ENCODE peak calls at places on chromosomes 12 and 14, in four cellular contexts. P is Panc1, G is neuronal stem cell, V is uterus. J is an unnamed sample. For H3K9me3 and H3K4me1, the result is how much of the 10 kb centered on the place peaks cover.

GRCh38 chr12:12265035-12265434 is 1.8 kb downstream of the LRP6 start:
- DNase-seq in P (no peak), G (no peak), V (no peak), J (no peak)

GRCh38 chr12:79618848-79619404 is 71.8 kb downstream of the PAWR start:
- DNase-seq in P (no peak), G (no peak), V (no peak), J (no peak)

GRCh38 chr12:57584050-57584449 is 6.9 kb upstream of the PIP4K2C start:
- DNase-seq in P (no peak), G (no peak), V (no peak), J (peak)

GRCh38 chr14:100084591-100084990 is 19.4 kb downstream of the EVL start:
- DNase-seq in P (no peak), G (no peak), V (no peak), J (no peak)

GRCh38 chr12:45381351-45381750 is 165.5 kb downstream of the ANO6 start:
- DNase-seq in P (no peak), G (no peak), V (no peak), J (no peak)

GRCh38 chr14:95490127-95490526 is 26.3 kb downstream of the SYNE3 start:
- DNase-seq in P (no peak), G (no peak), V (no peak), J (no peak)

GRCh38 chr12:62928632-62929031 is 6.3 kb downstream of the PPM1H start:
- DNase-seq in P (no peak), G (no peak), V (no peak), J (no peak)

GRCh38 chr12:98721204-98721702 is 76.2 kb downstream of the APAF1 start:
- DNase-seq in P (no peak), G (no peak), V (no peak), J (no peak)

GRCh38 chr12:64099430-64099829 is 122.7 kb downstream of the KICS2 start:
- DNase-seq in P (no peak), G (no peak), V (peak), J (no peak)

GRCh38 chr12:19895609-19896008 is 456.3 kb downstream of the AEBP2 start:
- DNase-seq in P (no peak), G (no peak), V (no peak), J (no peak)

GRCh38 chr12:27096420-27096819 is 14.0 kb upstream of the C12orf71 start:
- DNase-seq in P (no peak), G (no peak), V (no peak), J (no peak)

GRCh38 chr12:68040450-68041075 is 51.3 kb downstream of the IFNG-AS1 start:
- DNase-seq in P (peak), G (peak), V (peak), J (peak)

GRCh38 chr12:11780521-11781101 is 131.1 kb downstream of the ETV6 start:
- DNase-seq in P (no peak), G (no peak), V (no peak), J (no peak)

GRCh38 chr12:77845831-77846230 is 15.1 kb downstream of the NAV3 start:
- DNase-seq in P (no peak), G (no peak), V (no peak), J (no peak)

GRCh38 chr14:42806909-42807315 is 1200.2 kb downstream of the LRFN5 start:
- DNase-seq in P (no peak), G (no peak), V (no peak), J (no peak)

GRCh38 chr12:81417056-81417455 is 339.2 kb downstream of the ACSS3 start:
- DNase-seq in P (no peak), G (no peak), V (no peak), J (no peak)

GRCh38 chr14:61476737-61477410 is 155.5 kb downstream of the PRKCH start:
- DNase-seq in P (no peak), G (no peak), V (peak), J (no peak)

GRCh38 chr14:102272392-102272791 is 32.6 kb downstream of the MOK start:
- DNase-seq in P (no peak), G (no peak), V (no peak), J (no peak)

GRCh38 chr14:101595887-101596721 is 34.8 kb downstream of the DIO3 start:
- DNase-seq in P (no peak), G (no peak), V (no peak), J (no peak)

GRCh38 chr12:52125499-52125900 is 46.0 kb downstream of the SMIM41 start:
- DNase-seq in P (no peak), G (no peak), V (no peak), J (peak)

GRCh38 chr14:71532790-71533189 is 399.4 kb upstream of the RGS6 start:
- DNase-seq in P (no peak), G (no peak), V (no peak), J (no peak)

GRCh38 chr12:124570810-124571209 is 3.4 kb upstream of the NCOR2 start:
- DNase-seq in P (no peak), G (no peak), V (no peak), J (no peak)

GRCh38 chr12:124577374-124577773 is 10.0 kb upstream of the NCOR2 start:
- DNase-seq in P (no peak), G (no peak), V (no peak), J (no peak)

GRCh38 chr12:124571556-124571955 is 4.1 kb upstream of the NCOR2 start:
- DNase-seq in P (no peak), G (no peak), V (no peak), J (no peak)

GRCh38 chr12:124576061-124576650 is 8.7 kb upstream of the NCOR2 start:
- DNase-seq in P (no peak), G (no peak), V (no peak), J (no peak)

GRCh38 chr12:124573839-124574786 is 6.7 kb upstream of the NCOR2 start:
- DNase-seq in P (no peak), G (no peak), V (no peak), J (no peak)
- H3K27ac ChIP-seq in P (peak), G (no peak), V (no peak), J (no peak)

GRCh38 chr14:89600029-89600428 is 183.0 kb upstream of the FOXN3 start:
- DNase-seq in P (no peak), G (no peak), V (no peak), J (no peak)

GRCh38 chr14:89603938-89604480 is 187.0 kb upstream of the FOXN3 start:
- DNase-seq in P (no peak), G (no peak), V (no peak), J (no peak)

GRCh38 chr14:89598548-89599186 is 181.6 kb upstream of the FOXN3 start:
- DNase-seq in P (no peak), G (no peak), V (no peak), J (no peak)

DNA sequence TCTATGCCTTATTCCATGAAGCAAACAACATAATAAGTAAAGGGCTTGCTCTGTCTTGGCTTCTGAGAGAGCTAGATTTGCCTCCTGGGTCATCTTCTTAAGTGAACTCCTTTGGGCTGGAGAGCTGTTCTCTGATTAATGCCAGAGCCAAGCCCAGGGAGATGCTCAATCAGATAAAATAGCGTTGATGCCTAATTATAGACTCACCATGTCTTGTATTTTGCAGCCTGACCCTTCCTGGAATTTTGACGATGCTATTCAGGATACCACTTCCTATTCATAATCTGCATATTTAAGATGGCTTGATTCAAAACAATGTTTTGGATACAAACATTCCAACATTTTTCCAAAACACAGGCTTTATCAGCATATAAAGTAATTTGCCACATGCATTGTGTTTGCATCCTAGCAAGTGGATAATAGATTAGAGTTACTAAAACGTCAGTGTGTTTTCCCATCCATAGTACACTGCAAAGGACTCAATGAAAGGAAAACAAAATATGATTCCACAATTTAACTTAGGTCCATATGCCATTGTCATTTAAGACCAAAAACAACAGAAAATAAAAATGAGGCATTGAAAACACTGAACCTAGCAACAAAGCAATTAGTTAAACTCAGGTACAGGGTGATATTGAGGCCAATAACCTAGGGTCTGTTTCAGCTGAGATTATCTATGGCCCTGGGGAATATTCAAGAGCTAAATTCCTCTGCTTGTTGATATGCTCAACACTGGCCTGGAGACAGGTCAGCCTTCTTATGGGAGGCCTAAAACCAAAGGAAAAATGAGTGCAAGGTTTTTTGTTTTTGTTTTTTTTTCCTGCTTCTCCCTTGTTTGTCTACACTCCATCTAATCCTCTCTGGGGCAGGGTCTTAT is 184.2 kb upstream of the FOXN3 start:
- DNase-seq in P (no peak), G (no peak), V (no peak), J (no peak)
- H3K9me3 ChIP-seq in P (under half), G (under half), V (under half), J (under half)

GRCh38 chr14:104169765-104170113 is 31.4 kb downstream of the KIF26A start:
- DNase-seq in P (no peak), G (no peak), V (no peak), J (no peak)

GRCh38 chr14:104171029-104171697 is 32.8 kb downstream of the KIF26A start:
- DNase-seq in P (no peak), G (no peak), V (no peak), J (no peak)

GRCh38 chr14:104168603-104169002 is 30.2 kb downstream of the KIF26A start:
- DNase-seq in P (no peak), G (no peak), V (no peak), J (no peak)

GRCh38 chr14:104166698-104167097 is 28.3 kb downstream of the KIF26A start:
- DNase-seq in P (no peak), G (no peak), V (no peak), J (no peak)

GRCh38 chr14:104169005-104169764 is 30.8 kb downstream of the KIF26A start:
- DNase-seq in P (no peak), G (no peak), V (no peak), J (no peak)
- H3K4me1 ChIP-seq in P (under half), G (under half), V (under half), J (under half)

DNA sequence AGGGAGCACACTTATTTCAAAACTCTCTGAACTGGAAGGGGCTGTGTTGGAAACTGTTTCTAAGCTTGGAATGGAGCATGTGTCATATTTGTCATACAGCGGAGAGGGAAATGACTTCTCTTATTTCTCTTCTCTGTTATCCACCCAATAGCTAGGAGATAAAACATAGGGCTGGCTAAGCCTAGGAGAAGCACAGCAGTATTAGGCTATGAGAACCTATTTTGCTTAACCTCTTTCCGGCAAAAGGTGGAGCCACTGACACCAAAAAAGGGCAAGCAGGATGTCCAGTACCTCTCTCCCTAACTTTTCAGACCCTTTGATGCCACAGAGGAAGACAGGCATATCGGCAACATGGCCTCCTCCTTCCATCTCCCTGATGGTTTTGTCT is 148.3 kb downstream of the CRADD start:
- DNase-seq in P (no peak), G (no peak), V (no peak), J (no peak)
- H3K27ac ChIP-seq in P (no peak), G (no peak), V (peak), J (peak)

GRCh38 chr14:83863042-83863441 is 1666.9 kb upstream of the FLRT2 start:
- DNase-seq in P (no peak), G (no peak), V (no peak), J (no peak)
- H3K9me3 ChIP-seq in P (under half), G (under half), V (under half), J (under half)

GRCh38 chr14:22540286-22540685 is 48.7 kb downstream of the DAD1 start:
- DNase-seq in P (no peak), G (no peak), V (no peak), J (no peak)

GRCh38 chr14:22540811-22541360 is 48.1 kb downstream of the DAD1 start:
- DNase-seq in P (no peak), G (no peak), V (no peak), J (no peak)

GRCh38 chr14:22539831-22540230 is 49.2 kb downstream of the DAD1 start:
- DNase-seq in P (no peak), G (no peak), V (no peak), J (no peak)

GRCh38 chr14:22542360-22542759 is 46.7 kb downstream of the DAD1 start:
- DNase-seq in P (no peak), G (no peak), V (no peak), J (no peak)

DNA sequence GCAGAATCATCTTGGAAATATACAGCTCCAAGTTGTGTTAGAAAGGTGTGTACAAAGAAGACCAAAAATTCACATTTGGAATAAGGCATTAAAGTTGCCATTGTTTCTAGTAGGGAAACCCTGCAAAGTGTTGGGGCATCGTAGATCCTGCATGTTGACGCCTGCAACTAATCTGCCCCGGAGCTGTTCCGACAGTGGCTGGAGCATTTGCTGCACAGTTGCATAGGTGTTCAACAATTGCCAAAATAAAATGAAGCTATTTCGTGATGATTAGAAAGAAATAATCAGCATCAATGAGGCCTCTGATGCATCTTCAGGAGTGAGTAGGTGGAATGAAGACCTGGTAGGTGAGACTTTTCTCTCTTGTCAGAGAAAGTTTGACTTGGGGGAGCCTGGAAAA is 47.3 kb downstream of the DAD1 start:
- DNase-seq in P (no peak), G (no peak), V (no peak), J (no peak)
- H3K4me1 ChIP-seq in P (under half), G (under half), V (under half), J (under half)

GRCh38 chr12:122309564-122310121 is 43.3 kb upstream of the VPS33A start:
- DNase-seq in P (no peak), G (no peak), V (no peak), J (no peak)
- H3K27ac ChIP-seq in P (no peak), G (no peak), V (no peak), J (no peak)

DNA sequence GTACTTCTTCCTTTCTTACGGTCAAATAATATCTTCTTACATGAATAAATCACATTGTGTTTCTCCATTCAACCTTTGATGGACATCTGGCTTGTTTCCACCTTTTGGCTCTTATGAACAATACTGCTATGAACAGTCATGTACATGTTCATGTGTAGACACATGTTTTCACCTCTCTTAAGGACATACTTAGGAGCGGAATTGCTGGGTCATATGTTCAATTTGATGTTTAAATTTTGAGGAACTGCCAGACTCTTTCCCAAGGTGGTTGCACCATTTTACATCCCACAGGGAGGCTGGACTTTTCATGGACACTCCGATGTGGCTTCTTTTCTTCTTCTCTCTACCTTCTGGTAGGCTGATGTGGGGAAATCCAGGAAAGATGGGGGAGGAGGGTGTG is 16.8 kb downstream of the LGMN start:
- DNase-seq in P (no peak), G (no peak), V (no peak), J (no peak)
- H3K9me3 ChIP-seq in P (under half), G (under half), V (under half), J (under half)

DNA sequence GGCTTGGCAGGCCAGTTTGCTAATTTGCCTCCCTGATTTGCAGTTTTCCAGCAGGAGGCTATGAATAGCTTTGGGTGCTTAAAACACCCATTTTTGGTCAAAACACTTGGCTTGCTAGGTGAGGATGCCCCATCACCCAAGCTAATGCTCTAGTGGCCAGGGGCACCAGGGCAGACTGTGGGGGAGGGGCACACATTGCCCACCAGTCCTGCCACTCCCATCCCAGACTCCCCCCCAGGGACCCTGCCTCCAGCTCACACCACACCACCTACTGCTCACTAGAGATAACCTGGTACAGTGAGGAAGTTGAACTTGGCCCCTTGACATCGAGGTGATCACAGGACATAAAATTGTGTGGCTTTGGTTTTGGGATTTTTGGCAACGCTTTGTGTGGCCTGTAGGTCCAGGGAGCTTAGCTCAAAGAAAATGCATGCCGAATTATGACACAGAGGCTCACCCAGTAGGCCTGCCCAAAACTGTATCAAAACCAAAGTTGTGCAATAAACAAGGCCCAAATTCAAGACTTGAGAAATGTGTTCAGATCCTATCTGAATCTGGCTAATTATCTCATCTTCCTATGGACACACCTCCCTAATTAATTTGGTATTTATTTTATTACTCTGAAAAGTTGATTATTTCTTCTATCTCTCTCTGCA is 4.3 kb downstream of the NUAK1 start:
- DNase-seq in P (no peak), G (no peak), V (no peak), J (no peak)
- H3K4me1 ChIP-seq in P (half or more), G (under half), V (under half), J (under half)

GRCh38 chr12:91138337-91138905 is 27.1 kb upstream of the LUM start:
- DNase-seq in P (no peak), G (no peak), V (peak), J (no peak)
- H3K27ac ChIP-seq in P (no peak), G (no peak), V (peak), J (no peak)

J was measured in aorta.